ENCODE peak calls at places on chromosomes 1 and 21, in four cellular contexts. One of them, this sample, is unnamed.

GRCh38 chr1:92837062-92837461 is 5.2 kb downstream of the RPL5 start:
- DNase-seq in astrocyte of the spinal cord: no peak
- DNase-seq in left lung: no peak
- DNase-seq in cardiac fibroblast: no peak
- DNase-seq in this sample: no peak

GRCh38 chr21:34498623-34499022 is 13.4 kb downstream of the KCNE1 start:
- DNase-seq in cardiac fibroblast: peak
- DNase-seq in left lung: no peak
- DNase-seq in astrocyte of the spinal cord: no peak
- DNase-seq in this sample: peak

GRCh38 chr1:115373305-115373704 is 35.3 kb upstream of the NGF start:
- DNase-seq in astrocyte of the spinal cord: peak
- DNase-seq in cardiac fibroblast: peak
- DNase-seq in left lung: no peak
- DNase-seq in this sample: peak

GRCh38 chr1:43653339-43653738 is 3.4 kb downstream of the KDM4A start:
- DNase-seq in astrocyte of the spinal cord: peak
- DNase-seq in left lung: no peak
- DNase-seq in cardiac fibroblast: peak
- DNase-seq in this sample: peak

GRCh38 chr1:114482585-114482984 is 28.4 kb downstream of the TRIM33 start:
- DNase-seq in left lung: no peak
- DNase-seq in astrocyte of the spinal cord: no peak
- DNase-seq in cardiac fibroblast: no peak
- DNase-seq in this sample: no peak

GRCh38 chr1:42114229-42114628 is 39.0 kb upstream of the GUCA2B start:
- DNase-seq in astrocyte of the spinal cord: no peak
- DNase-seq in left lung: no peak
- DNase-seq in cardiac fibroblast: no peak
- DNase-seq in this sample: no peak

GRCh38 chr1:184622136-184622823 is 132.4 kb downstream of the EDEM3 start:
- DNase-seq in cardiac fibroblast: peak
- DNase-seq in astrocyte of the spinal cord: peak
- DNase-seq in left lung: no peak
- DNase-seq in this sample: peak

GRCh38 chr1:205570173-205570501 is 61.7 kb downstream of the ELK4 start:
- DNase-seq in astrocyte of the spinal cord: no peak
- DNase-seq in left lung: no peak
- DNase-seq in cardiac fibroblast: no peak
- DNase-seq in this sample: no peak

GRCh38 chr1:227891955-227892871 is 55.5 kb downstream of the WNT9A start:
- DNase-seq in left lung: peak
- DNase-seq in cardiac fibroblast: peak
- DNase-seq in astrocyte of the spinal cord: no peak
- DNase-seq in this sample: no peak

GRCh38 chr1:145918992-145919939 is 749 bp upstream of the PEX11B start:
- DNase-seq in astrocyte of the spinal cord: peak
- DNase-seq in cardiac fibroblast: peak
- DNase-seq in left lung: peak
- DNase-seq in this sample: peak

GRCh38 chr1:40872266-40872665 is 10.1 kb upstream of the CITED4 start:
- DNase-seq in astrocyte of the spinal cord: peak
- DNase-seq in left lung: no peak
- DNase-seq in cardiac fibroblast: no peak
- DNase-seq in this sample: no peak

GRCh38 chr1:100383743-100384405 is 31.6 kb downstream of the CDC14A start:
- DNase-seq in left lung: no peak
- DNase-seq in astrocyte of the spinal cord: no peak
- DNase-seq in cardiac fibroblast: no peak
- DNase-seq in this sample: no peak

GRCh38 chr21:44050276-44050675 is 38.2 kb downstream of the TRAPPC10 start:
- DNase-seq in cardiac fibroblast: no peak
- DNase-seq in astrocyte of the spinal cord: no peak
- DNase-seq in left lung: peak
- DNase-seq in this sample: peak

GRCh38 chr1:24688033-24688432 is 44.9 kb downstream of the SRRM1 start:
- DNase-seq in astrocyte of the spinal cord: no peak
- DNase-seq in cardiac fibroblast: no peak
- DNase-seq in left lung: no peak
- DNase-seq in this sample: no peak

GRCh38 chr1:167208624-167208976 is 12.1 kb upstream of the POU2F1 start:
- DNase-seq in cardiac fibroblast: no peak
- DNase-seq in left lung: no peak
- DNase-seq in astrocyte of the spinal cord: no peak
- DNase-seq in this sample: no peak

GRCh38 chr1:243946946-243947345 is 96.9 kb upstream of the AKT3 start:
- DNase-seq in astrocyte of the spinal cord: no peak
- DNase-seq in cardiac fibroblast: peak
- DNase-seq in left lung: no peak
- DNase-seq in this sample: peak

GRCh38 chr1:67639336-67639735 is 45.7 kb upstream of the GADD45A start:
- DNase-seq in cardiac fibroblast: peak
- DNase-seq in left lung: no peak
- DNase-seq in astrocyte of the spinal cord: no peak
- DNase-seq in this sample: no peak

GRCh38 chr1:109271458-109271857 is 11.5 kb downstream of the PSRC1 start:
- DNase-seq in cardiac fibroblast: no peak
- DNase-seq in left lung: no peak
- DNase-seq in astrocyte of the spinal cord: no peak
- DNase-seq in this sample: no peak

GRCh38 chr1:197774691-197775281 is 494 bp downstream of the DENND1B start:
- DNase-seq in left lung: peak
- DNase-seq in astrocyte of the spinal cord: peak
- DNase-seq in cardiac fibroblast: peak
- DNase-seq in this sample: peak

GRCh38 chr1:173601588-173601987 is 1.3 kb downstream of the SLC9C2 start:
- DNase-seq in astrocyte of the spinal cord: no peak
- DNase-seq in left lung: no peak
- DNase-seq in cardiac fibroblast: no peak
- DNase-seq in this sample: no peak

GRCh38 chr1:152735648-152736047 is 22.2 kb upstream of the KPRP start:
- DNase-seq in left lung: no peak
- DNase-seq in astrocyte of the spinal cord: no peak
- DNase-seq in cardiac fibroblast: no peak
- DNase-seq in this sample: no peak

GRCh38 chr1:226104671-226105121 is 42.2 kb downstream of the H3-3A start:
- DNase-seq in left lung: no peak
- DNase-seq in cardiac fibroblast: peak
- DNase-seq in astrocyte of the spinal cord: no peak
- DNase-seq in this sample: peak

GRCh38 chr1:151720974-151721787 is at the start of gene RIIAD1:
- DNase-seq in astrocyte of the spinal cord: no peak
- DNase-seq in left lung: no peak
- DNase-seq in cardiac fibroblast: peak
- DNase-seq in this sample: peak

GRCh38 chr21:34338226-34338625 is 25.6 kb upstream of the KCNE2 start:
- DNase-seq in cardiac fibroblast: no peak
- DNase-seq in astrocyte of the spinal cord: no peak
- DNase-seq in left lung: no peak
- DNase-seq in this sample: no peak

GRCh38 chr1:239792157-239792556 is 299.5 kb upstream of the FMN2 start:
- DNase-seq in cardiac fibroblast: no peak
- DNase-seq in left lung: no peak
- DNase-seq in astrocyte of the spinal cord: no peak
- DNase-seq in this sample: no peak

GRCh38 chr1:153662269-153662668 is 3.8 kb downstream of the SNAPIN start:
- DNase-seq in cardiac fibroblast: no peak
- DNase-seq in left lung: no peak
- DNase-seq in astrocyte of the spinal cord: no peak
- DNase-seq in this sample: no peak

GRCh38 chr1:77562596-77563154 is 119.8 kb downstream of the ZZZ3 start:
- DNase-seq in left lung: no peak
- DNase-seq in astrocyte of the spinal cord: no peak
- DNase-seq in cardiac fibroblast: no peak
- DNase-seq in this sample: no peak

GRCh38 chr1:24526940-24527542 is 24.4 kb downstream of the RCAN3 start:
- DNase-seq in cardiac fibroblast: peak
- DNase-seq in astrocyte of the spinal cord: peak
- DNase-seq in left lung: no peak
- DNase-seq in this sample: peak

GRCh38 chr1:228170666-228171065 is 5.1 kb downstream of the IBA57 start:
- DNase-seq in left lung: no peak
- DNase-seq in astrocyte of the spinal cord: no peak
- DNase-seq in cardiac fibroblast: no peak
- DNase-seq in this sample: no peak

GRCh38 chr1:78005755-78006154 is 1.0 kb downstream of the DNAJB4 start:
- DNase-seq in astrocyte of the spinal cord: peak
- DNase-seq in left lung: no peak
- DNase-seq in cardiac fibroblast: peak
- DNase-seq in this sample: peak

GRCh38 chr1:145885738-145886287 is at the start of gene ANKRD35:
- DNase-seq in astrocyte of the spinal cord: peak
- DNase-seq in left lung: peak
- DNase-seq in cardiac fibroblast: peak
- DNase-seq in this sample: peak

GRCh38 chr1:231642600-231643332 is 16.2 kb downstream of the DISC1 start:
- DNase-seq in astrocyte of the spinal cord: no peak
- DNase-seq in left lung: no peak
- DNase-seq in cardiac fibroblast: no peak
- DNase-seq in this sample: no peak

DNA sequence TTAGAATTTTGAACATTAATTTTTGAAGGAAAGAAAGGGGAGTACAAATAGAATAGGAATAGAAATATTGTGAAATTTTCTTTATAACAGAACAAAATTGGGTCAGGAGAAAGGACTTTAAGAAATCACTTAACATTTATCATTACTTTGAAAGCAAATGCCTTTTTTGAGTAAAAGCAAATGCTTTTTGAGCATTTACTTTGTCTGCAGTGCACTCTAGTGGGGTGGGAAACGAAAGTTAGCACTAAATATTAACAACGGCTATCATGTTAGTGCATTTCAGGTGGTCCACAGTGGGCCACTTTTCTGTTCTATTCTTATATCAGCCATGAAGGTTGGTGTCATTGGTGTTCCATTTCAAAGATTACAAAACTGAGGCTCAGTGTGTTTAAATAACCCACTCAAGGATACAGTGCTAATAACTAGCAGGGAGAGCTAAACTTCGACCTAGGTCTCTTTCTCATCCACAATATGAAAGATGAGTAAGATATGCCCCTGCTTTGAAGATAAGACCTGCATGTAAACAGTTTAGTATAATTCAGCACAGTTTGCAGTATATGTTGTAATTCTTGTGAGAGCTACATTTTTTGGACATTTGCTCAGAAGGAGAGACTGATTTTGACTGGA is 13.4 kb downstream of the LRRC8D start:
- DNase-seq in cardiac fibroblast: no peak
- DNase-seq in astrocyte of the spinal cord: no peak
- DNase-seq in left lung: no peak
- DNase-seq in this sample: peak
- TF ChIP-seq CTCF in cardiac fibroblast: no peak
- TF ChIP-seq CTCF in astrocyte of the spinal cord: no peak
- TF ChIP-seq CTCF in left lung: no peak
- TF ChIP-seq CTCF in this sample: no peak

GRCh38 chr1:223620297-223620900 is 45.1 kb downstream of the CAPN8 start:
- DNase-seq in left lung: no peak
- DNase-seq in cardiac fibroblast: no peak
- DNase-seq in astrocyte of the spinal cord: no peak
- DNase-seq in this sample: no peak
- H3K4me3 ChIP-seq in left lung: no peak
- H3K4me3 ChIP-seq in cardiac fibroblast: no peak
- H3K4me3 ChIP-seq in astrocyte of the spinal cord: no peak
- H3K4me3 ChIP-seq in this sample: no peak

GRCh38 chr1:34396042-34396441 is 219.3 kb downstream of the C1orf94 start:
- DNase-seq in astrocyte of the spinal cord: no peak
- DNase-seq in cardiac fibroblast: no peak
- DNase-seq in left lung: no peak
- DNase-seq in this sample: no peak

GRCh38 chr1:34403156-34403555 is 226.4 kb downstream of the C1orf94 start:
- DNase-seq in astrocyte of the spinal cord: no peak
- DNase-seq in cardiac fibroblast: no peak
- DNase-seq in left lung: no peak
- DNase-seq in this sample: no peak

GRCh38 chr1:34400690-34401089 is 224.0 kb downstream of the C1orf94 start:
- DNase-seq in astrocyte of the spinal cord: no peak
- DNase-seq in cardiac fibroblast: no peak
- DNase-seq in left lung: no peak
- DNase-seq in this sample: no peak

GRCh38 chr1:34398205-34398915 is 221.7 kb downstream of the C1orf94 start:
- DNase-seq in left lung: no peak
- DNase-seq in astrocyte of the spinal cord: no peak
- DNase-seq in cardiac fibroblast: no peak
- DNase-seq in this sample: no peak

DNA sequence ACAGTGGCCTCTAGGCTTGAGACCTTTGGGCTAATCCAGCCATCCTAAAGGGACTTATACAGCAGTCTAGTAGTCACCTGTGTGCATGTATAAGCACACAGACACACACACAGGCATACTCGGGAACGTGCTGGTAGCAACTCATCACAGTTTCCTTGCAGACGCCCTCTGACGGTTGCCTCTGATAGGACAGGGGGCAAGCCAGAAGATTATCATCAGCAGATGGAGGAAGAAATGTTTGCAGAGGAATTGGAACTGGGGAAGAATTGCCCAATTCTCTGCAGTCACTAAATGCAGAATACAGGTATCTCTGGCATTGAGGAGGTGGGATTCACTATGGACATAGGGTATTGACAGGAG is 222.2 kb downstream of the C1orf94 start:
- DNase-seq in cardiac fibroblast: no peak
- DNase-seq in astrocyte of the spinal cord: no peak
- DNase-seq in left lung: no peak
- DNase-seq in this sample: no peak
- TF ChIP-seq CTCF in cardiac fibroblast: no peak
- TF ChIP-seq CTCF in astrocyte of the spinal cord: no peak
- TF ChIP-seq CTCF in left lung: no peak
- TF ChIP-seq CTCF in this sample: no peak

GRCh38 chr1:11858968-11859871 is 475 bp upstream of the NPPB start:
- DNase-seq in cardiac fibroblast: peak
- DNase-seq in astrocyte of the spinal cord: peak
- DNase-seq in left lung: peak
- DNase-seq in this sample: peak

GRCh38 chr1:11858158-11858557 is 587 bp downstream of the NPPB start:
- DNase-seq in cardiac fibroblast: no peak
- DNase-seq in astrocyte of the spinal cord: no peak
- DNase-seq in left lung: no peak
- DNase-seq in this sample: no peak

GRCh38 chr1:11857164-11857853 is 1.4 kb downstream of the NPPB start:
- DNase-seq in astrocyte of the spinal cord: no peak
- DNase-seq in left lung: no peak
- DNase-seq in cardiac fibroblast: no peak
- DNase-seq in this sample: no peak

GRCh38 chr1:11860083-11860482 is 1.3 kb upstream of the NPPB start:
- DNase-seq in left lung: no peak
- DNase-seq in astrocyte of the spinal cord: no peak
- DNase-seq in cardiac fibroblast: no peak
- DNase-seq in this sample: no peak

GRCh38 chr1:11858613-11858967 is at the start of gene NPPB:
- DNase-seq in left lung: no peak
- DNase-seq in astrocyte of the spinal cord: no peak
- DNase-seq in cardiac fibroblast: no peak
- DNase-seq in this sample: no peak
- H3K4me3 ChIP-seq in left lung: no peak
- H3K4me3 ChIP-seq in astrocyte of the spinal cord: no peak
- H3K4me3 ChIP-seq in cardiac fibroblast: no peak
- H3K4me3 ChIP-seq in this sample: no peak

GRCh38 chr1:15937706-15938168 is 38.2 kb downstream of the ZBTB17 start:
- DNase-seq in left lung: no peak
- DNase-seq in astrocyte of the spinal cord: peak
- DNase-seq in cardiac fibroblast: peak
- DNase-seq in this sample: peak
- TF ChIP-seq CTCF in left lung: no peak
- TF ChIP-seq CTCF in astrocyte of the spinal cord: peak
- TF ChIP-seq CTCF in cardiac fibroblast: peak
- TF ChIP-seq CTCF in this sample: peak

This sample was measured in choroid plexus epithelial cell.